ENCODE peak calls at places on chromosomes 11 and 22, in four cellular contexts. One of them, this sample, is unnamed.

GRCh38 chr11:118621071-118621815 is 13.8 kb downstream of the PHLDB1 start:
- DNase-seq in upper lobe of right lung: peak
- DNase-seq in CD8-positive, alpha-beta T cell: no peak
- DNase-seq in cardiac fibroblast: peak
- DNase-seq in this sample: no peak

GRCh38 chr11:70437111-70437784 is 38.9 kb downstream of the CTTN start:
- DNase-seq in cardiac fibroblast: no peak
- DNase-seq in upper lobe of right lung: no peak
- DNase-seq in CD8-positive, alpha-beta T cell: no peak
- DNase-seq in this sample: no peak

GRCh38 chr11:4455439-4455838 is 6.3 kb downstream of the OR52K2 start:
- DNase-seq in upper lobe of right lung: no peak
- DNase-seq in CD8-positive, alpha-beta T cell: no peak
- DNase-seq in cardiac fibroblast: no peak
- DNase-seq in this sample: no peak

GRCh38 chr22:30340911-30341685 is 14.4 kb upstream of the TBC1D10A start:
- DNase-seq in upper lobe of right lung: no peak
- DNase-seq in cardiac fibroblast: no peak
- DNase-seq in CD8-positive, alpha-beta T cell: no peak
- DNase-seq in this sample: no peak

GRCh38 chr11:56876621-56877312 is 111.9 kb upstream of the OR5AK2 start:
- DNase-seq in upper lobe of right lung: no peak
- DNase-seq in cardiac fibroblast: peak
- DNase-seq in CD8-positive, alpha-beta T cell: no peak
- DNase-seq in this sample: no peak

GRCh38 chr11:131656839-131657211 is 286.4 kb downstream of the NTM start:
- DNase-seq in upper lobe of right lung: no peak
- DNase-seq in CD8-positive, alpha-beta T cell: no peak
- DNase-seq in cardiac fibroblast: no peak
- DNase-seq in this sample: no peak

GRCh38 chr11:129436573-129436972 is 60.9 kb downstream of the BARX2 start:
- DNase-seq in CD8-positive, alpha-beta T cell: no peak
- DNase-seq in upper lobe of right lung: no peak
- DNase-seq in cardiac fibroblast: no peak
- DNase-seq in this sample: no peak

GRCh38 chr11:29844701-29845379 is 172.0 kb downstream of the KCNA4 start:
- DNase-seq in cardiac fibroblast: no peak
- DNase-seq in upper lobe of right lung: no peak
- DNase-seq in CD8-positive, alpha-beta T cell: no peak
- DNase-seq in this sample: no peak

GRCh38 chr11:20163778-20164133 is 3.5 kb upstream of the DBX1 start:
- DNase-seq in cardiac fibroblast: no peak
- DNase-seq in CD8-positive, alpha-beta T cell: no peak
- DNase-seq in upper lobe of right lung: no peak
- DNase-seq in this sample: no peak

GRCh38 chr22:29727248-29727551 is 7.4 kb downstream of the CABP7 start:
- DNase-seq in upper lobe of right lung: peak
- DNase-seq in cardiac fibroblast: peak
- DNase-seq in CD8-positive, alpha-beta T cell: no peak
- DNase-seq in this sample: no peak

GRCh38 chr11:76793834-76794291 is 10.7 kb downstream of the TSKU start:
- DNase-seq in CD8-positive, alpha-beta T cell: no peak
- DNase-seq in upper lobe of right lung: no peak
- DNase-seq in cardiac fibroblast: no peak
- DNase-seq in this sample: no peak
- TF ChIP-seq CTCF in CD8-positive, alpha-beta T cell: no peak
- TF ChIP-seq CTCF in upper lobe of right lung: no peak
- TF ChIP-seq CTCF in cardiac fibroblast: no peak
- TF ChIP-seq CTCF in this sample: no peak

GRCh38 chr11:25970726-25971508 is 361.0 kb upstream of the ANO3 start:
- DNase-seq in upper lobe of right lung: no peak
- DNase-seq in cardiac fibroblast: no peak
- DNase-seq in CD8-positive, alpha-beta T cell: no peak
- DNase-seq in this sample: no peak
- TF ChIP-seq CTCF in upper lobe of right lung: no peak
- TF ChIP-seq CTCF in cardiac fibroblast: peak
- TF ChIP-seq CTCF in CD8-positive, alpha-beta T cell: no peak
- TF ChIP-seq CTCF in this sample: no peak

DNA sequence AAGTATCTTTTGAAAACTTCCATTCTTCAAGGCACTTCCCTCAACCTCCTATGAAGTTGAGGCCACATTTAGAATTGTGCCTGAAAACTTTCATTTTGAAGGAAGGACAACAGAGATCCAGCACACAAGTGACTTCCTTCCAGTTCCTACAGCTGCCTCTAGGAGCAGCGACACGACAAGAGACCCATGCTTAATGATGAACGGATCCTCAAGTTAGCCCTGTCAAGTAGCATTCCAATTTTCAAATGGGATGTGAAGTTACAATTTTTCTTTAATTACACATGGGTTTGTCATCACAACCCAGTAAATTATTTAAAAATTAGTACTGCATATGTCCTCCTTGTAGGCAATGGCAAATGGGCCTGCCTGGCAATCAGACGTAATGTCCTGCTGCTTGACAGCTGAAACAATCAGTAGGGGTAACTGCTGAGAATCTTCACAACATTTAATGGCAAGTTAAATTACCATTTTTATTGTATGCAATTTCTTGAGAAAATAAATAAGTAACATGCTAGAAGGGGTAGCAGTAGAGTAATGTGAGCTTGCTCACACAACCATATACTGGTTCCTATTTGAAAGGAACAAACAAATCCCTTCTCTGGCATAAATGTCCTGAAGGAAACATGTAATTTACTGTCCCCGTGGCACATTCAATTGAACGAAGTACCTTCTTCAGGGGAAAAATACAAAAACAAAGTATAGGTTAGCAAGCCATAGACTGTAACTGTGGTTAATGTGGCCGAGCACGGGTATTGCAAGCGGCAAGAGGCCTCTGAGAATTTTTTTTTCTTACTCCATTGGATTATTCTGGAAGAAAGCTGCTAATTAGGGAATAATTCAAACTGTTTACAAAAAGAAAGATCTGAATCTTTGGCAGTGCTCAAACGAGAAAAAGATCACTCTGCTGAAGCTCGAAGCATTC is 288.3 kb downstream of the CADM1 start:
- DNase-seq in cardiac fibroblast: no peak
- DNase-seq in CD8-positive, alpha-beta T cell: no peak
- DNase-seq in upper lobe of right lung: no peak
- DNase-seq in this sample: no peak
- TF ChIP-seq CTCF in cardiac fibroblast: peak
- TF ChIP-seq CTCF in CD8-positive, alpha-beta T cell: no peak
- TF ChIP-seq CTCF in upper lobe of right lung: no peak
- TF ChIP-seq CTCF in this sample: no peak

GRCh38 chr11:43505171-43505570 is 146.5 kb downstream of the TTC17 start:
- DNase-seq in CD8-positive, alpha-beta T cell: no peak
- DNase-seq in upper lobe of right lung: no peak
- DNase-seq in cardiac fibroblast: no peak
- DNase-seq in this sample: no peak

GRCh38 chr11:43504316-43504950 is 145.7 kb downstream of the TTC17 start:
- DNase-seq in upper lobe of right lung: no peak
- DNase-seq in CD8-positive, alpha-beta T cell: no peak
- DNase-seq in cardiac fibroblast: peak
- DNase-seq in this sample: no peak

GRCh38 chr11:43508511-43508918 is 149.8 kb downstream of the TTC17 start:
- DNase-seq in cardiac fibroblast: peak
- DNase-seq in upper lobe of right lung: no peak
- DNase-seq in CD8-positive, alpha-beta T cell: no peak
- DNase-seq in this sample: no peak

GRCh38 chr11:43507171-43507570 is 148.5 kb downstream of the TTC17 start:
- DNase-seq in cardiac fibroblast: no peak
- DNase-seq in CD8-positive, alpha-beta T cell: no peak
- DNase-seq in upper lobe of right lung: no peak
- DNase-seq in this sample: no peak

DNA sequence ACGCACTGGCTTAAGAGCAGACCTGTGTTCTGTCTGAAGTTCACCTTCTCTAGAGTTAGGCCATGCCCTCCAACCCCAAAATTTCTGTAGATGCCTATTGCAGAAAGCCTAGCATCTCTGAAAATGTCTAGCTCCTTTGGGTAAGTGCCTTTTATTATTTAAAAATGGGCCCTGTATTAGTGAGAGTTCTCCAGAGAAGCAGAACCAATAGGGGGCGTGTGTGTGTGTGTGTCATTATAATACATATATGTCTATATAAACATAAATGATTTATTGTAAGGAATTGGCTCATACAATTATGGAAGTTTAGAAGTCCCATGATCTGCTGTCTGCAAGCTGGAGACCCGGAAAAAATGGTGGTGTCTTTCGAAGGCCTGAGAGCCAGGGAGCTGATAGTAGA is 144.7 kb downstream of the TTC17 start:
- DNase-seq in CD8-positive, alpha-beta T cell: no peak
- DNase-seq in upper lobe of right lung: no peak
- DNase-seq in cardiac fibroblast: no peak
- DNase-seq in this sample: no peak
- TF ChIP-seq CTCF in CD8-positive, alpha-beta T cell: no peak
- TF ChIP-seq CTCF in upper lobe of right lung: no peak
- TF ChIP-seq CTCF in cardiac fibroblast: peak
- TF ChIP-seq CTCF in this sample: no peak

DNA sequence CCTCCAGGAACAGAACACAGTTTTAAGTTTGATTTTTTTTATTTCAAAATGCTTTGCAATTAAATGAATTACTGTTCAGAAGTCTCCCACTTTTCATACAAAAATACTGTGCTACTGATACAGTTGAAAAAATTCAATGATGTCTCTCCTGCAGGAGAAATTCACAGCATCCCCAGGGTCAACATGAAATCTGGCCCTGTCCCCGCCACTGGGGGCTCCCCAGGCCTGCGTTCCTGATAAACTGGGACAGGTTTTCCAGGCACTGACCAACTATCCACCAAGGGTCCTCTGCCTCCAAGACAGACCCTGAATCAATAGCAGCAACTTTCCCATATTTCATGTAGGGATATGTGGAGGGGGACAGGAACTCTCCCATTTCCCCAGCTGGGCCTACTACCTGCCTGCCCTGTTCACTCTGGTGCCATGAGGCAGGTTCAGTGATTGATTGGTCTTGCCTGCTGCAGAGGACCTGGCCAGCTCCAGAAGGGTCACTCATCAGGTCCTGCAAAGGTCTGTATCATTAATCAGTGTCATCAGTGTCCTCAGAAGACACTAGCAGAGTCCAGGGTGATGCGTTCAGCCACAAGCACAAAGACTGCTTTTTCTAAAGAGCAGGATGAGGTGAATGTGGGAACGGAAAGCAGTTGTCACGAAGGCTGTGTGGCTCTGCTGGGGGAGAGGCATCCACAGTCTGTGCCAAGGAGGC is 43.4 kb downstream of the PISD start:
- DNase-seq in cardiac fibroblast: no peak
- DNase-seq in CD8-positive, alpha-beta T cell: no peak
- DNase-seq in upper lobe of right lung: no peak
- DNase-seq in this sample: no peak
- TF ChIP-seq CTCF in cardiac fibroblast: no peak
- TF ChIP-seq CTCF in CD8-positive, alpha-beta T cell: no peak
- TF ChIP-seq CTCF in upper lobe of right lung: no peak
- TF ChIP-seq CTCF in this sample: no peak

GRCh38 chr22:45502215-45503070 is at the start of gene FBLN1:
- DNase-seq in cardiac fibroblast: peak
- DNase-seq in upper lobe of right lung: no peak
- DNase-seq in CD8-positive, alpha-beta T cell: no peak
- DNase-seq in this sample: no peak
- TF ChIP-seq CTCF in cardiac fibroblast: no peak
- TF ChIP-seq CTCF in upper lobe of right lung: no peak
- TF ChIP-seq CTCF in CD8-positive, alpha-beta T cell: no peak
- TF ChIP-seq CTCF in this sample: no peak

GRCh38 chr11:132943737-132944556 is 588.4 kb downstream of the OPCML start:
- DNase-seq in cardiac fibroblast: no peak
- DNase-seq in CD8-positive, alpha-beta T cell: no peak
- DNase-seq in upper lobe of right lung: no peak
- DNase-seq in this sample: no peak
- TF ChIP-seq CTCF in cardiac fibroblast: no peak
- TF ChIP-seq CTCF in CD8-positive, alpha-beta T cell: no peak
- TF ChIP-seq CTCF in upper lobe of right lung: no peak
- TF ChIP-seq CTCF in this sample: no peak

GRCh38 chr11:120134106-120134930 is 3.6 kb downstream of the TRIM29 start:
- DNase-seq in upper lobe of right lung: peak
- DNase-seq in cardiac fibroblast: no peak
- DNase-seq in CD8-positive, alpha-beta T cell: no peak
- DNase-seq in this sample: peak

GRCh38 chr11:120131941-120132644 is 5.8 kb downstream of the TRIM29 start:
- DNase-seq in cardiac fibroblast: no peak
- DNase-seq in CD8-positive, alpha-beta T cell: no peak
- DNase-seq in upper lobe of right lung: peak
- DNase-seq in this sample: no peak

GRCh38 chr11:120130991-120131760 is 6.7 kb downstream of the TRIM29 start:
- DNase-seq in cardiac fibroblast: no peak
- DNase-seq in upper lobe of right lung: peak
- DNase-seq in CD8-positive, alpha-beta T cell: no peak
- DNase-seq in this sample: no peak

GRCh38 chr11:120133216-120134105 is 4.5 kb downstream of the TRIM29 start:
- DNase-seq in CD8-positive, alpha-beta T cell: no peak
- DNase-seq in cardiac fibroblast: no peak
- DNase-seq in upper lobe of right lung: peak
- DNase-seq in this sample: no peak

DNA sequence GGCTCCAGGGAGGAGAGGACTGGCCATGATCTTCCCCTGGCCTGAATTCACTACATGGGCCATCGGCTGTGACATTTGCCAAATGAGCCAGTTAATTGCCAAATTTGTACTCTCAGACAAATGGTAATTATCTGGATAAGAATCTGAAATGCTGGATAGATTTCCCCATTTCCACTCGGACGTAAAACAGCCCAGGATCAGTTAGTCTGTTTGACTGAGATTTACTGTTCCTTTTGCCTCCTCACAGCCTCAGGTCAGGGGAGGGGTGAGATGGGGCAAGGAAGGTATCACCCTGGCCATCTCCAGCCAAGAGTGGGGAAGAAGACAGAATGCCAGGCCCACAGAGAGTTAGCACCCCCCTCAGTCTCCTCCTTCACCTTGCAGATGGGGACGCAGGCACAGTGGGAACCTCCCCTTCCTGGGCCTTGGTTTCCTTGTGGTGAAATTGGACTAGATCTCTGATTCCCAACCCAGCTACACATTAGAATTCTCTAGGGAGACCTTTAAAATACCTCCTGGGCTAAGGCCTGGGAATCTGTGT is 5.2 kb downstream of the TRIM29 start:
- DNase-seq in CD8-positive, alpha-beta T cell: no peak
- DNase-seq in cardiac fibroblast: no peak
- DNase-seq in upper lobe of right lung: peak
- DNase-seq in this sample: no peak
- TF ChIP-seq CTCF in CD8-positive, alpha-beta T cell: no peak
- TF ChIP-seq CTCF in cardiac fibroblast: no peak
- TF ChIP-seq CTCF in upper lobe of right lung: no peak
- TF ChIP-seq CTCF in this sample: no peak